ENCODE peak calls at places on chromosomes 6 and 20, in five cellular contexts. L is HCT116, D is cardiac muscle cell, S is B cell, J is cardiac fibroblast. V is an unnamed sample.

GRCh38 chr6:138545621-138545980 is 46.3 kb upstream of the NHSL1 start:
- DNase-seq in L (no peak), D (peak; percentile 89), S (no peak), J (peak; percentile 41), V (peak; percentile 60)

GRCh38 chr6:81774542-81774941 is 22.1 kb upstream of the TENT5A start:
- DNase-seq in L (no peak), D (no peak), S (no peak), J (no peak), V (no peak)

GRCh38 chr20:10761786-10762185 is 88.0 kb upstream of the JAG1 start:
- DNase-seq in L (no peak), D (peak; percentile 80), S (no peak), J (peak; percentile 92), V (no peak)

GRCh38 chr20:50427740-50428462 is 82.3 kb upstream of the PTPN1 start:
- DNase-seq in L (no peak), D (peak; percentile 53), S (no peak), J (peak; percentile 43), V (no peak)

GRCh38 chr6:169212436-169212835 is 41.2 kb downstream of the THBS2 start:
- DNase-seq in L (no peak), D (peak; percentile 48), S (no peak), J (peak; percentile 30), V (no peak)

GRCh38 chr6:31479933-31480535 is 17.9 kb upstream of the MICB start:
- DNase-seq in L (no peak), D (no peak), S (no peak), J (no peak), V (no peak)

GRCh38 chr6:71510856-71511255 is 222.2 kb downstream of the OGFRL1 start:
- DNase-seq in L (no peak), D (no peak), S (no peak), J (no peak), V (no peak)

GRCh38 chr20:18056174-18057105 is 1.3 kb downstream of the OVOL2 start:
- DNase-seq in L (no peak), D (peak; percentile 12), S (no peak), J (no peak), V (peak; percentile 81)

GRCh38 chr6:4914412-4915159 is 89.3 kb downstream of the RPP40 start:
- DNase-seq in L (no peak), D (peak; percentile 52), S (no peak), J (peak; percentile 58), V (no peak)

GRCh38 chr6:24935323-24935722 is 437 bp downstream of the RIPOR2 start:
- DNase-seq in L (no peak), D (no peak), S (no peak), J (peak; percentile 8), V (no peak)

GRCh38 chr6:24933266-24933665 is 2.5 kb downstream of the RIPOR2 start:
- DNase-seq in L (no peak), D (no peak), S (no peak), J (no peak), V (no peak)

GRCh38 chr6:24936641-24937317 is 1.0 kb upstream of the RIPOR2 start:
- DNase-seq in L (no peak), D (no peak), S (peak; percentile 77), J (peak; percentile 55), V (no peak)

GRCh38 chr6:24933868-24934401 is 1.8 kb downstream of the RIPOR2 start:
- DNase-seq in L (peak; percentile 57), D (peak; percentile 34), S (peak; percentile 68), J (peak; percentile 26), V (peak; percentile 33)

DNA sequence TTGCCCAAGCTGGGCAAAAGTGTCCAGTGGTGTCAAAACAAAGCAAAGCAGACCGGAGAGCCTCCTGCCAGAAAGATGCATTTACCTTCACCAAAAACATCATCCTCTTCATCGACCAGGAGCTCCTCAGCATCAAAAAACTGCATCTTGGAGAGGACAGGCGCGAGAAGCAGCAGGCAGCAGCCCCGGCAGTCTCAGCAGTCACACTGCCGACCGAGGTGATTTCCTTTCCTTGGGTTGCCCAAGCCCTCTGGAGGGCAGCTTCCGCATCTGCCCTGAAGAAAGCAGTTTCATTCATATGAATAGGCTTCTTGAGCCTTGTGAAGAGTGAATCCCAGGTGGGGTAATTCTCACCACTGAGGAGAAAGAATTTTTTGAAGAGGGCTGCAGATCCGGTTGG is at the start of gene RIPOR2:
- DNase-seq in L (no peak), D (no peak), S (peak; percentile 87), J (no peak), V (peak; percentile 47)
- TF ChIP-seq CTCF in L (no peak), D (peak; percentile 7), S (peak; percentile 30), J (no peak), V (no peak)

DNA sequence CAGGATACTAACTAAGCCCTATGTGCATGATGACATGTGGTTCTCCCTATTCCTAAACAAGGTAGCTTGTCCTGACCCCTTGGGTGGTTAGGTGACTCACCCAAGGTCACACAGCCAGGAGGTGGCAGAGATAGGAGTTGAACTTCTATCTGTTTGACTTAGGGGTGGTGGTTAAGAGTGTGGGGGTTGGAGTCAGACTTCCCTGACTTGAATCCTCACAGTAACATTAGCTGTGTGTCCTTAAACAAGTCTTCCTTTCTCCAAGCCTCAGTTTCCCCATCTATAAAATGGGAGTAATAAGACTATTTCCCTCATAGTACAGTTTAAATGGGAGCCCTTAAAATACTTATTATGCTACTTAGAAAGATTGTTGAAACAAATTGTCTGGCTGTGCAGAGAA is 21.9 kb downstream of the SLC12A5 start:
- DNase-seq in L (no peak), D (no peak), S (no peak), J (no peak), V (no peak)
- TF ChIP-seq CTCF in L (no peak), D (no peak), S (no peak), J (no peak), V (no peak)

GRCh38 chr6:150194200-150194599 is 51.4 kb downstream of the PPP1R14C start:
- DNase-seq in L (no peak), D (no peak), S (no peak), J (no peak), V (no peak)
- TF ChIP-seq CTCF in L (no peak), D (no peak), S (no peak), J (no peak), V (no peak)

GRCh38 chr6:16563628-16564240 is 197.5 kb downstream of the ATXN1 start:
- DNase-seq in L (no peak), D (no peak), S (no peak), J (no peak), V (no peak)
- TF ChIP-seq CTCF in L (no peak), D (no peak), S (no peak), J (no peak), V (no peak)

V was measured in transverse colon.